ENCODE peak calls at places on chromosomes 4 and X, in seven cellular contexts. One of them, this sample, is unnamed.

GRCh38 chr4:87031946-87032345 is 97.1 kb downstream of the AFF1 start:
- DNase-seq in cardiac muscle cell: no peak
- DNase-seq in T-helper 2 cell: no peak
- DNase-seq in hepatic stellate cell: no peak
- DNase-seq in hypothalamus: no peak
- DNase-seq in WTC11: no peak
- DNase-seq in GM13976: no peak
- DNase-seq in this sample: no peak

GRCh38 chr4:107094332-107094731 is 58.2 kb upstream of the DKK2 start:
- DNase-seq in WTC11: no peak
- DNase-seq in cardiac muscle cell: peak
- DNase-seq in GM13976: peak
- DNase-seq in hepatic stellate cell: peak
- DNase-seq in T-helper 2 cell: peak
- DNase-seq in hypothalamus: no peak
- DNase-seq in this sample: peak

GRCh38 chr4:48484494-48485168 is 1.5 kb downstream of the SLC10A4 start:
- DNase-seq in hepatic stellate cell: no peak
- DNase-seq in hypothalamus: no peak
- DNase-seq in cardiac muscle cell: no peak
- DNase-seq in WTC11: no peak
- DNase-seq in T-helper 2 cell: no peak
- DNase-seq in GM13976: no peak
- DNase-seq in this sample: no peak

GRCh38 chr4:53716011-53716410 is 124.7 kb upstream of the LNX1 start:
- DNase-seq in cardiac muscle cell: no peak
- DNase-seq in hypothalamus: no peak
- DNase-seq in GM13976: no peak
- DNase-seq in WTC11: no peak
- DNase-seq in T-helper 2 cell: no peak
- DNase-seq in hepatic stellate cell: no peak
- DNase-seq in this sample: no peak

GRCh38 chr4:184262901-184263300 is 45.2 kb upstream of the ENPP6 start:
- DNase-seq in T-helper 2 cell: no peak
- DNase-seq in hypothalamus: no peak
- DNase-seq in hepatic stellate cell: peak
- DNase-seq in cardiac muscle cell: no peak
- DNase-seq in GM13976: no peak
- DNase-seq in WTC11: no peak
- DNase-seq in this sample: no peak

GRCh38 chr4:22477136-22477793 is 38.6 kb downstream of the ADGRA3 start:
- DNase-seq in hepatic stellate cell: no peak
- DNase-seq in hypothalamus: no peak
- DNase-seq in WTC11: no peak
- DNase-seq in GM13976: no peak
- DNase-seq in cardiac muscle cell: no peak
- DNase-seq in T-helper 2 cell: no peak
- DNase-seq in this sample: no peak

GRCh38 chr4:181475781-181476180 is 767.4 kb upstream of the TENM3 start:
- DNase-seq in cardiac muscle cell: peak
- DNase-seq in GM13976: no peak
- DNase-seq in T-helper 2 cell: no peak
- DNase-seq in hepatic stellate cell: no peak
- DNase-seq in hypothalamus: no peak
- DNase-seq in WTC11: peak
- DNase-seq in this sample: no peak

GRCh38 chr4:97720869-97721432 is 422.3 kb downstream of the STPG2 start:
- DNase-seq in WTC11: no peak
- DNase-seq in T-helper 2 cell: no peak
- DNase-seq in GM13976: no peak
- DNase-seq in hepatic stellate cell: no peak
- DNase-seq in hypothalamus: no peak
- DNase-seq in cardiac muscle cell: no peak
- DNase-seq in this sample: no peak

GRCh38 chr4:27084685-27085356 is 224.2 kb downstream of the STIM2 start:
- DNase-seq in T-helper 2 cell: no peak
- DNase-seq in cardiac muscle cell: peak
- DNase-seq in hypothalamus: peak
- DNase-seq in GM13976: no peak
- DNase-seq in WTC11: peak
- DNase-seq in hepatic stellate cell: no peak
- DNase-seq in this sample: no peak

GRCh38 chrX:9148626-9149385 is 114.9 kb upstream of the FAM9B start:
- DNase-seq in T-helper 2 cell: no peak
- DNase-seq in hypothalamus: no peak
- DNase-seq in hepatic stellate cell: peak
- DNase-seq in cardiac muscle cell: peak
- DNase-seq in GM13976: no peak
- DNase-seq in WTC11: peak
- DNase-seq in this sample: no peak

GRCh38 chr4:108118505-108118904 is 50.2 kb downstream of the LEF1 start:
- DNase-seq in cardiac muscle cell: no peak
- DNase-seq in WTC11: no peak
- DNase-seq in GM13976: peak
- DNase-seq in T-helper 2 cell: no peak
- DNase-seq in hypothalamus: no peak
- DNase-seq in hepatic stellate cell: no peak
- DNase-seq in this sample: peak

GRCh38 chr4:69760455-69760854 is at the start of gene SULT1B1:
- DNase-seq in hepatic stellate cell: peak
- DNase-seq in hypothalamus: no peak
- DNase-seq in WTC11: no peak
- DNase-seq in cardiac muscle cell: no peak
- DNase-seq in GM13976: no peak
- DNase-seq in T-helper 2 cell: no peak
- DNase-seq in this sample: no peak

GRCh38 chrX:336227-336626 is 17.6 kb upstream of the GTPBP6 start:
- DNase-seq in hypothalamus: no peak
- DNase-seq in cardiac muscle cell: no peak
- DNase-seq in T-helper 2 cell: no peak
- DNase-seq in WTC11: no peak
- DNase-seq in hepatic stellate cell: no peak
- DNase-seq in GM13976: no peak
- DNase-seq in this sample: no peak

GRCh38 chrX:24471808-24472207 is 6.7 kb downstream of the PDK3 start:
- DNase-seq in cardiac muscle cell: no peak
- DNase-seq in WTC11: no peak
- DNase-seq in T-helper 2 cell: no peak
- DNase-seq in GM13976: no peak
- DNase-seq in hypothalamus: no peak
- DNase-seq in hepatic stellate cell: no peak
- DNase-seq in this sample: no peak

GRCh38 chrX:28794751-28795150 is 207.5 kb downstream of the IL1RAPL1 start:
- DNase-seq in cardiac muscle cell: no peak
- DNase-seq in hepatic stellate cell: no peak
- DNase-seq in WTC11: no peak
- DNase-seq in T-helper 2 cell: no peak
- DNase-seq in GM13976: no peak
- DNase-seq in hypothalamus: no peak
- DNase-seq in this sample: no peak

GRCh38 chr4:82797591-82798081 is 960 bp downstream of the SCD5 start:
- DNase-seq in T-helper 2 cell: peak
- DNase-seq in cardiac muscle cell: peak
- DNase-seq in WTC11: peak
- DNase-seq in hypothalamus: peak
- DNase-seq in GM13976: peak
- DNase-seq in hepatic stellate cell: no peak
- DNase-seq in this sample: no peak

GRCh38 chr4:111475001-111475400 is 670.3 kb upstream of the FAM241A start:
- DNase-seq in hepatic stellate cell: no peak
- DNase-seq in WTC11: peak
- DNase-seq in cardiac muscle cell: peak
- DNase-seq in GM13976: no peak
- DNase-seq in T-helper 2 cell: no peak
- DNase-seq in hypothalamus: peak
- DNase-seq in this sample: peak

GRCh38 chr4:16608123-16608522 is 290.3 kb downstream of the LDB2 start:
- DNase-seq in GM13976: no peak
- DNase-seq in hypothalamus: no peak
- DNase-seq in WTC11: no peak
- DNase-seq in cardiac muscle cell: no peak
- DNase-seq in T-helper 2 cell: no peak
- DNase-seq in hepatic stellate cell: peak
- DNase-seq in this sample: no peak

GRCh38 chr4:17817027-17817426 is 6.2 kb downstream of the NCAPG start:
- DNase-seq in cardiac muscle cell: peak
- DNase-seq in T-helper 2 cell: peak
- DNase-seq in hypothalamus: no peak
- DNase-seq in GM13976: peak
- DNase-seq in WTC11: no peak
- DNase-seq in hepatic stellate cell: peak
- DNase-seq in this sample: no peak

GRCh38 chr4:125501661-125502060 is 186.9 kb downstream of the FAT4 start:
- DNase-seq in T-helper 2 cell: no peak
- DNase-seq in hepatic stellate cell: no peak
- DNase-seq in cardiac muscle cell: no peak
- DNase-seq in GM13976: no peak
- DNase-seq in hypothalamus: no peak
- DNase-seq in WTC11: no peak
- DNase-seq in this sample: no peak

GRCh38 chrX:41442824-41443560 is 4.2 kb upstream of the NYX start:
- DNase-seq in hypothalamus: no peak
- DNase-seq in GM13976: no peak
- DNase-seq in cardiac muscle cell: peak
- DNase-seq in hepatic stellate cell: no peak
- DNase-seq in T-helper 2 cell: no peak
- DNase-seq in WTC11: no peak
- DNase-seq in this sample: no peak

GRCh38 chrX:28312965-28313364 is 274.3 kb upstream of the IL1RAPL1 start:
- DNase-seq in cardiac muscle cell: no peak
- DNase-seq in T-helper 2 cell: no peak
- DNase-seq in hypothalamus: no peak
- DNase-seq in hepatic stellate cell: no peak
- DNase-seq in WTC11: no peak
- DNase-seq in GM13976: no peak
- DNase-seq in this sample: no peak

GRCh38 chrX:10482262-10482661 is 138.1 kb downstream of the MID1 start:
- DNase-seq in hypothalamus: peak
- DNase-seq in hepatic stellate cell: no peak
- DNase-seq in GM13976: peak
- DNase-seq in cardiac muscle cell: no peak
- DNase-seq in WTC11: no peak
- DNase-seq in T-helper 2 cell: no peak
- DNase-seq in this sample: no peak

GRCh38 chrX:130057209-130057608 is 53.1 kb downstream of the ELF4 start:
- DNase-seq in GM13976: no peak
- DNase-seq in hypothalamus: no peak
- DNase-seq in T-helper 2 cell: no peak
- DNase-seq in hepatic stellate cell: no peak
- DNase-seq in cardiac muscle cell: no peak
- DNase-seq in WTC11: no peak
- DNase-seq in this sample: no peak

GRCh38 chr4:41067369-41067768 is 147.0 kb downstream of the APBB2 start:
- DNase-seq in hepatic stellate cell: no peak
- DNase-seq in T-helper 2 cell: no peak
- DNase-seq in cardiac muscle cell: no peak
- DNase-seq in WTC11: no peak
- DNase-seq in hypothalamus: no peak
- DNase-seq in GM13976: no peak
- DNase-seq in this sample: no peak

GRCh38 chrX:33831211-33831610 is 300.9 kb downstream of the FAM47A start:
- DNase-seq in WTC11: no peak
- DNase-seq in hypothalamus: no peak
- DNase-seq in hepatic stellate cell: no peak
- DNase-seq in GM13976: no peak
- DNase-seq in cardiac muscle cell: no peak
- DNase-seq in T-helper 2 cell: no peak
- DNase-seq in this sample: no peak

GRCh38 chr4:138037716-138038115 is 204.4 kb downstream of the SLC7A11 start:
- DNase-seq in WTC11: no peak
- DNase-seq in cardiac muscle cell: no peak
- DNase-seq in hepatic stellate cell: peak
- DNase-seq in GM13976: no peak
- DNase-seq in hypothalamus: no peak
- DNase-seq in T-helper 2 cell: no peak
- DNase-seq in this sample: no peak

GRCh38 chr4:139666735-139667266 is 1.2 kb downstream of the MGST2 start:
- DNase-seq in WTC11: no peak
- DNase-seq in GM13976: no peak
- DNase-seq in hypothalamus: no peak
- DNase-seq in T-helper 2 cell: no peak
- DNase-seq in cardiac muscle cell: peak
- DNase-seq in hepatic stellate cell: peak
- DNase-seq in this sample: peak

GRCh38 chr4:688695-689497 is at the start of gene SLC49A3:
- DNase-seq in cardiac muscle cell: no peak
- DNase-seq in hypothalamus: no peak
- DNase-seq in hepatic stellate cell: no peak
- DNase-seq in T-helper 2 cell: no peak
- DNase-seq in WTC11: peak
- DNase-seq in GM13976: peak
- DNase-seq in this sample: no peak

GRCh38 chr4:2789351-2789750 is 3.5 kb upstream of the SH3BP2 start:
- DNase-seq in hypothalamus: no peak
- DNase-seq in T-helper 2 cell: no peak
- DNase-seq in GM13976: no peak
- DNase-seq in WTC11: no peak
- DNase-seq in cardiac muscle cell: no peak
- DNase-seq in hepatic stellate cell: no peak
- DNase-seq in this sample: no peak

GRCh38 chr4:98828801-98829200 is 100.1 kb downstream of the EIF4E start:
- DNase-seq in T-helper 2 cell: peak
- DNase-seq in hypothalamus: no peak
- DNase-seq in WTC11: peak
- DNase-seq in GM13976: no peak
- DNase-seq in cardiac muscle cell: no peak
- DNase-seq in hepatic stellate cell: no peak
- DNase-seq in this sample: peak

GRCh38 chr4:11765849-11766453 is 337.3 kb upstream of the HS3ST1 start:
- DNase-seq in hepatic stellate cell: no peak
- DNase-seq in hypothalamus: no peak
- DNase-seq in cardiac muscle cell: peak
- DNase-seq in GM13976: no peak
- DNase-seq in T-helper 2 cell: no peak
- DNase-seq in WTC11: peak
- DNase-seq in this sample: peak

GRCh38 chr4:54402880-54403503 is 173.9 kb downstream of the PDGFRA start:
- DNase-seq in T-helper 2 cell: no peak
- DNase-seq in hypothalamus: no peak
- DNase-seq in WTC11: peak
- DNase-seq in cardiac muscle cell: no peak
- DNase-seq in hepatic stellate cell: no peak
- DNase-seq in GM13976: no peak
- DNase-seq in this sample: no peak

GRCh38 chrX:1520350-1520749 is 16.6 kb downstream of the P2RY8 start:
- DNase-seq in hepatic stellate cell: no peak
- DNase-seq in WTC11: no peak
- DNase-seq in GM13976: no peak
- DNase-seq in cardiac muscle cell: no peak
- DNase-seq in hypothalamus: no peak
- DNase-seq in T-helper 2 cell: no peak
- DNase-seq in this sample: no peak

GRCh38 chr4:143234153-143234552 is 49.4 kb downstream of the USP38 start:
- DNase-seq in T-helper 2 cell: no peak
- DNase-seq in GM13976: no peak
- DNase-seq in hypothalamus: no peak
- DNase-seq in WTC11: no peak
- DNase-seq in cardiac muscle cell: no peak
- DNase-seq in hepatic stellate cell: no peak
- DNase-seq in this sample: no peak

GRCh38 chr4:74311696-74312313 is 3.5 kb downstream of the EPGN start:
- DNase-seq in hypothalamus: peak
- DNase-seq in cardiac muscle cell: peak
- DNase-seq in T-helper 2 cell: no peak
- DNase-seq in GM13976: peak
- DNase-seq in hepatic stellate cell: peak
- DNase-seq in WTC11: no peak
- DNase-seq in this sample: peak

GRCh38 chr4:51885371-51885770 is 42.4 kb downstream of the DCUN1D4 start:
- DNase-seq in WTC11: no peak
- DNase-seq in cardiac muscle cell: peak
- DNase-seq in hepatic stellate cell: peak
- DNase-seq in GM13976: peak
- DNase-seq in T-helper 2 cell: no peak
- DNase-seq in hypothalamus: no peak
- DNase-seq in this sample: no peak

GRCh38 chr4:168844261-168845039 is 165.6 kb downstream of the CBR4 start:
- DNase-seq in cardiac muscle cell: no peak
- DNase-seq in hepatic stellate cell: no peak
- DNase-seq in T-helper 2 cell: no peak
- DNase-seq in GM13976: no peak
- DNase-seq in WTC11: no peak
- DNase-seq in hypothalamus: no peak
- DNase-seq in this sample: no peak